ENCODE peak calls at places on chromosomes 1 and 21, in four cellular contexts. F is GM12891, C is K562, J is GM12878. N is an unnamed sample.

GRCh38 chr1:39204441-39205081 is at the start of gene MACF1:
- DNase-seq in C (peak; percentile 57), J (no peak), F (no peak), N (peak; percentile 68)

GRCh38 chr1:151980287-151981177 is 13.1 kb downstream of the S100A10 start:
- DNase-seq in C (no peak), J (no peak), F (no peak), N (no peak)

GRCh38 chr1:58809327-58810040 is 25.6 kb upstream of the JUN start:
- DNase-seq in C (no peak), F (no peak), J (no peak), N (no peak)

GRCh38 chr1:98557808-98558390 is 103.6 kb upstream of the SNX7 start:
- DNase-seq in C (no peak), F (no peak), J (no peak), N (no peak)

GRCh38 chr1:52056937-52057231 is 789 bp downstream of the BTF3L4 start:
- DNase-seq in C (no peak), F (no peak), J (no peak), N (no peak)

GRCh38 chr1:234322979-234323378 is 50.3 kb upstream of the COA6 start:
- DNase-seq in J (no peak), F (no peak), C (peak; percentile 71), N (peak; percentile 57)

GRCh38 chr1:169044296-169044695 is 62.2 kb upstream of the ATP1B1 start:
- DNase-seq in J (peak; percentile 76), C (no peak), F (no peak), N (peak; percentile 82)

GRCh38 chr21:37936010-37936785 is 19.9 kb upstream of the KCNJ6 start:
- DNase-seq in F (no peak), J (no peak), C (no peak), N (no peak)

GRCh38 chr21:36640260-36641244 is 58.4 kb upstream of the SIM2 start:
- DNase-seq in C (no peak), J (no peak), F (no peak), N (no peak)

GRCh38 chr1:1203561-1204424 is 2.6 kb downstream of the TNFRSF18 start:
- DNase-seq in C (no peak), F (no peak), J (no peak), N (no peak)

GRCh38 chr1:203252678-203253077 is 23.2 kb upstream of the CHIT1 start:
- DNase-seq in F (no peak), J (no peak), C (no peak), N (no peak)

DNA sequence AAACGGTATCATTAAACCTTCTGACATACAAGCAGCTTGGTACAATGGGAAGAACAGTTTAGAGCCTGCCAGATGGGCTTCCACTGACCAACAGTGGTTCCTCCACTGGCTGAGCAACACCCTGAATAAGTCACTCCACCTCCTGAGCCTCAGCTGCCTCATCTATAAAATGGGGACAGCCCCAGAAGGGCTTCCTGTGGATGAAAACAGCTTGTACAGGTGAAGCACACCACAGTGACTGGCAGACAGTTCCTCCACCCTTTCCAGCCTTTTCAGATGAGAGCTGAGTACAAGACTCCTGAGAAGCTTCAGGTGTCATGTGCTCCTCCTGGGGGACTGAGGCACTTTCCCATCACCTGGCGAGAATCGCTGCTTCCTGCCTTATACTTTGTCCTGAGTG is 2.1 kb downstream of the CAPZB start:
- DNase-seq in J (no peak), F (no peak), C (no peak), N (no peak)
- TF ChIP-seq SPI1 in J (no peak), F (no peak), C (no peak), N (no peak)

GRCh38 chr1:187648091-187648490 is 819.3 kb downstream of the PLA2G4A start:
- DNase-seq in J (no peak), F (no peak), C (no peak), N (no peak)
- TF ChIP-seq SPI1 in J (no peak), F (no peak), C (no peak), N (no peak)

GRCh38 chr1:24055681-24056080 is 56.3 kb downstream of the MYOM3 start:
- DNase-seq in J (no peak), F (no peak), C (no peak), N (no peak)
- TF ChIP-seq SPI1 in J (no peak), F (no peak), C (no peak), N (no peak)

GRCh38 chr21:45246535-45247320 is 41.0 kb downstream of the POFUT2 start:
- DNase-seq in C (no peak), J (no peak), F (no peak), N (no peak)
- TF ChIP-seq SPI1 in C (no peak), J (no peak), F (no peak), N (no peak)

GRCh38 chr21:45401916-45402900 is 2.8 kb upstream of the COL18A1 start:
- DNase-seq in F (no peak), J (no peak), C (no peak), N (no peak)

GRCh38 chr21:45403133-45403824 is 1.7 kb upstream of the COL18A1 start:
- DNase-seq in F (no peak), C (no peak), J (no peak), N (no peak)

GRCh38 chr21:45405271-45405818 is 380 bp downstream of the COL18A1 start:
- DNase-seq in C (peak; percentile 97), F (no peak), J (no peak), N (no peak)

GRCh38 chr21:45404726-45405270 is at the start of gene COL18A1:
- DNase-seq in C (peak; percentile 99), J (no peak), F (peak; percentile 61), N (no peak)

DNA sequence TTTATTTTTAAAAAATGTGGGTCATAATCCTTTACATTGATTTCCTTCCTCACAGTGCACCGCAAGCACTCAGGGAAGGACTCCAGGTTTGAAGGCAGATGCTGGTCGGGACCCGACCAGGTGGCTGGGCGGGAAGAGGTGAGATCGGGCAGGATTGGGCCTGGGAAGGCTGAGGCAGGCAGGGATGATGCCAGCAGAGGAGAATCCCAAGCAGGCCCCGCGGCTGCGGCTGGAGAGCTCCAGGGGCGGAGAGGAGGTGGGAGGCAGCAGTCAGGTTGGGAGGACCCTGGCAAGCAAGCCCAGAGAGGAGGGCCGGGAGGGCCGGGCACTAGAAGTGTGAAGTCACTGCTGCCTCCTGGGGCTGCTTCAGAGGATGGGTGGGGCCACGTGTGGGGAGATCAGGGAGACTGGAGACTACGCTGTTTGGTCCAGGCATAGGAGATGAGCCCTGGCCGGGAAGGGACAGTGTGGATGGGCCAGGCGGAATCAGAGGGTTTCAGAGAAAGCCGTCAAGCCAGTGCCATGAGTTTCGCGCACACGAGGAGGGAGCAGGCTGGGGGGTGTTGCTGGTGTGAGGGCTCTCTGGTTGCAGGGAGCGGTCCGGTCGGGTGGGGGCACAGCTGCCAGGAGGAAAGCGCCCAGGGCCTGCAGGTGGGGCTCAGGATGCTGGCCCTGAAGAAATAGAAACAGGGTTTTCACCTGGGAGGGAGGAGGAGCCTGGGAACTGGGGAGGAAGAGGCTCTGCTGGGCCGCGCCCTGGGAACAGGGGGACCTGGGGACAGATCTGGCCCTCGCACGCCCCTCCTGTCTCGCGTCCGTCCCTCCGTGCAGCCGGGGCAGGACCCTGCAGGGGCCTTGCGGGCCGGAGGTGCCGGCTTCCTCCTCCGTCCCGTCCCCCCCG is 890 bp upstream of the COL18A1 start:
- DNase-seq in F (no peak), J (no peak), C (no peak), N (no peak)
- TF ChIP-seq SPI1 in F (no peak), J (no peak), C (no peak), N (no peak)

GRCh38 chr1:204453141-204453772 is 41.3 kb downstream of the PIK3C2B start:
- DNase-seq in J (peak; percentile 84), F (peak; percentile 66), C (no peak), N (no peak)
- TF ChIP-seq SPI1 in J (no peak), F (peak; percentile 15), C (no peak), N (no peak)

GRCh38 chr1:226097866-226098625 is 35.5 kb downstream of the H3-3A start:
- DNase-seq in J (no peak), F (no peak), C (no peak), N (no peak)
- TF ChIP-seq SPI1 in J (no peak), F (no peak), C (no peak), N (no peak)

DNA sequence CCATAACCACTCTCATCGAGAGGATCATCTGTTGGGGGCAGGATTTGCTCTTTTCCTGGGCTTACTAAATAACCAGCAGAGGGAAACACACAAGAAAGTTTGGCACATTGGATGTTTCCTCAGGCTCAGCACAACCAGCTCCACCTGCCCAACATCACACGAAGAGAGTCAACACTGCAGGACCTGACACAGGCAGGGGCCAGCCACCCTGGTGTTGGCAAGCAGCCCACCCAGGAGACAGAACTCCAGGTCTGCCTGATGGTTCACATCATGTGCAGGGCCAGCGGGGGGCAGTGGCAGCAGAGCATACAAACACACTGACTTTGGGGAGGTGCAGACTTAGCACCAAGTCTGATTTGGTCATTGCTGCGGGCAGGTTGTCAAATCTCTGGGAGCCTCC is 182.3 kb upstream of the GALNT2 start:
- DNase-seq in C (no peak), F (no peak), J (no peak), N (no peak)
- TF ChIP-seq SPI1 in C (no peak), F (no peak), J (no peak), N (no peak)

DNA sequence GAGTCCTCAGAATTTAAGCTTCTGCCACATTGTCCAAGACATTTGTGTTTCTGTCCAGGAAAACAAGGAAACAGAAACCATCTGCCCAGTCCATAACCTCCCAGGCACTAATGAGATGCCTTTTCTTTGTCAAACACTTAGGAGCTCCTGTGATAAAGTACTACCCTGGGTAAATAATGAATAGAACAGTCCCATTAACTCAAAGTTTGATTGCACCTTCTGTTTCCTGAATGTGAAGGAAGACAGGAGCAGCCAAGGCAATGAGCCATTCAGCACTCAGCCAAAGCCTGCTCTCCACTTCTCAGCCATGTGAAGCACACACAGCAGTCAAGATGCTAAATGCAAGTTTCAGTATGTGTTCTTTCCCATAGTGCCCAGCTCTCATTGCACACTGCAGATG is 199.8 kb downstream of the SEC16B start:
- DNase-seq in C (no peak), F (no peak), J (no peak), N (no peak)
- TF ChIP-seq SPI1 in C (no peak), F (no peak), J (no peak), N (no peak)

N was measured in HL-60.